ENCODE peak calls at places on chromosomes 12 and 14, in ten cellular contexts. M, B, E, Y, V, P, J, S, T and W are unnamed samples. For H3K9me3, the result is how much of the 10 kb centered on the place peaks cover.

GRCh38 chr12:40012709-40013108 is 93.2 kb downstream of the SLC2A13 start:
- DNase-seq in J (no peak), Y (no peak), S (no peak), M (no peak), V (no peak), B (no peak), E (no peak), P (no peak), T (no peak), W (no peak)

GRCh38 chr12:15525414-15525813 is 203.1 kb downstream of the PTPRO start:
- DNase-seq in P (no peak), Y (no peak), V (no peak), M (no peak), T (no peak), J (no peak), E (no peak), S (no peak), B (no peak), W (no peak)

GRCh38 chr12:21223930-21224329 is 92.9 kb downstream of the SLCO1B1 start:
- DNase-seq in E (no peak), P (no peak), S (no peak), J (no peak), T (no peak), V (no peak), Y (no peak), M (no peak), B (no peak), W (no peak)

GRCh38 chr14:34035177-34035933 is 84.5 kb upstream of the EGLN3 start:
- DNase-seq in B (no peak), V (no peak), Y (no peak), M (no peak), T (no peak), S (no peak), P (no peak), E (no peak), J (no peak), W (no peak)

GRCh38 chr12:109999983-110000505 is 814 bp downstream of the ANKRD13A start:
- DNase-seq in Y (no peak), M (no peak), E (no peak), P (no peak), T (peak), J (peak), B (no peak), S (peak), V (no peak), W (no peak)

GRCh38 chr14:89276424-89276975 is 140.5 kb downstream of the FOXN3 start:
- DNase-seq in J (no peak), S (no peak), P (peak), E (no peak), T (no peak), B (no peak), Y (no peak), M (peak), V (no peak), W (no peak)

GRCh38 chr12:57031228-57031670 is 14.9 kb upstream of the TAC3 start:
- DNase-seq in E (no peak), J (peak), S (no peak), V (no peak), M (no peak), Y (no peak), B (peak), P (no peak), T (no peak), W (no peak)

GRCh38 chr14:33612184-33612479 is 338.7 kb downstream of the EGLN3 start:
- DNase-seq in B (no peak), V (no peak), P (no peak), T (no peak), J (no peak), S (no peak), M (no peak), E (no peak), Y (no peak), W (no peak)

GRCh38 chr12:2318286-2318685 is 265.5 kb downstream of the CACNA1C start:
- DNase-seq in S (no peak), Y (no peak), V (no peak), P (no peak), T (no peak), J (no peak), B (no peak), M (no peak), E (no peak), W (no peak)

GRCh38 chr12:574475-575128 is 88.6 kb downstream of the NINJ2 start:
- DNase-seq in S (no peak), B (peak), P (no peak), E (no peak), M (no peak), V (no peak), Y (no peak), T (no peak), J (no peak), W (no peak)

GRCh38 chr14:98906123-98906995 is 365.6 kb downstream of the BCL11B start:
- DNase-seq in Y (no peak), T (peak), M (no peak), P (no peak), B (peak), V (peak), E (no peak), J (peak), S (no peak), W (no peak)

GRCh38 chr14:94887591-94887990 is 117.7 kb upstream of the GSC start:
- DNase-seq in J (no peak), T (no peak), P (no peak), M (no peak), E (no peak), Y (no peak), V (no peak), S (no peak), B (no peak), W (no peak)

GRCh38 chr14:103013028-103013427 is 44.3 kb downstream of the CDC42BPB start:
- DNase-seq in M (peak), P (no peak), Y (no peak), V (no peak), B (no peak), J (no peak), T (no peak), E (no peak), S (no peak), W (no peak)

GRCh38 chr14:95516554-95517209 is at the start of gene SYNE3:
- DNase-seq in S (peak), Y (no peak), J (peak), P (peak), T (peak), B (no peak), E (no peak), V (peak), M (peak), W (peak)

GRCh38 chr12:50913224-50913623 is 39.1 kb upstream of the HIGD1C start:
- DNase-seq in V (no peak), J (no peak), T (no peak), B (no peak), P (no peak), M (no peak), S (no peak), E (no peak), Y (no peak), W (no peak)

GRCh38 chr12:77685112-77685511 is 145.6 kb upstream of the NAV3 start:
- DNase-seq in P (no peak), M (no peak), V (peak), T (peak), J (peak), E (peak), Y (no peak), B (peak), S (no peak), W (no peak)

GRCh38 chr14:42000450-42000849 is 393.8 kb downstream of the LRFN5 start:
- DNase-seq in P (no peak), T (no peak), E (no peak), B (no peak), J (no peak), M (no peak), V (no peak), S (no peak), Y (no peak), W (no peak)

GRCh38 chr14:35821546-35822411 is 4.4 kb upstream of the BRMS1L start:
- DNase-seq in V (no peak), B (peak), P (no peak), E (no peak), J (peak), M (no peak), Y (no peak), S (no peak), T (no peak), W (no peak)

GRCh38 chr12:113359133-113359938 is 949 bp downstream of the PLBD2 start:
- DNase-seq in M (no peak), J (no peak), P (peak), T (peak), Y (no peak), V (peak), E (no peak), S (peak), B (no peak), W (no peak)

GRCh38 chr14:24674204-24674970 is 40.4 kb upstream of the GZMB start:
- DNase-seq in S (no peak), E (no peak), M (no peak), B (no peak), T (no peak), J (no peak), V (no peak), Y (no peak), P (peak), W (peak)

GRCh38 chr12:78402366-78403134 is 462.0 kb upstream of the SYT1 start:
- DNase-seq in M (no peak), T (no peak), Y (no peak), B (no peak), V (no peak), P (no peak), J (no peak), S (no peak), E (no peak), W (no peak)

GRCh38 chr12:13222076-13222475 is 25.6 kb downstream of the EMP1 start:
- DNase-seq in E (no peak), S (peak), J (no peak), Y (peak), M (no peak), P (no peak), B (no peak), T (no peak), V (peak), W (no peak)

GRCh38 chr12:3529281-3529680 is 38.3 kb downstream of the PRMT8 start:
- DNase-seq in T (no peak), S (no peak), M (no peak), B (no peak), P (no peak), V (no peak), J (no peak), E (no peak), Y (no peak), W (no peak)

GRCh38 chr12:128817115-128818015 is 6.4 kb downstream of the SLC15A4 start:
- DNase-seq in V (peak), B (no peak), E (no peak), T (no peak), S (no peak), P (no peak), Y (no peak), J (no peak), M (no peak), W (no peak)

GRCh38 chr12:58424735-58425379 is 483.5 kb downstream of the ATP23 start:
- DNase-seq in S (no peak), B (no peak), V (no peak), Y (peak), P (no peak), E (no peak), J (no peak), M (no peak), T (no peak), W (no peak)

GRCh38 chr12:27032679-27033078 is 10.3 kb downstream of the MED21 start:
- DNase-seq in P (no peak), B (no peak), M (no peak), T (no peak), S (no peak), E (no peak), Y (no peak), V (no peak), J (no peak), W (no peak)

GRCh38 chr12:118503476-118503875 is 127.1 kb downstream of the SUDS3 start:
- DNase-seq in J (no peak), E (no peak), Y (no peak), P (no peak), M (no peak), V (no peak), B (no peak), S (no peak), T (no peak), W (no peak)

GRCh38 chr14:94313991-94314655 is 9.0 kb downstream of the SERPINA6 start:
- DNase-seq in Y (no peak), S (no peak), P (no peak), J (no peak), M (no peak), B (no peak), V (peak), T (no peak), E (no peak), W (no peak)

GRCh38 chr12:29517265-29517664 is 19.8 kb upstream of the OVCH1 start:
- DNase-seq in Y (no peak), E (no peak), M (no peak), P (no peak), V (no peak), B (no peak), J (no peak), T (no peak), S (no peak), W (no peak)

GRCh38 chr12:112183591-112184021 is 58.2 kb downstream of the TRAFD1 start:
- DNase-seq in J (no peak), Y (no peak), S (no peak), T (no peak), B (no peak), M (no peak), P (no peak), E (no peak), V (no peak), W (no peak)

GRCh38 chr14:38788060-38788459 is 315.0 kb downstream of the SEC23A start:
- DNase-seq in E (no peak), S (no peak), V (no peak), Y (no peak), T (no peak), P (no peak), J (no peak), B (no peak), M (no peak), W (no peak)
- H3K9me3 ChIP-seq in E (under half), S (under half), V (under half), Y (under half), T (under half), P (under half), J (under half), B (under half), M (under half), W (under half)

DNA sequence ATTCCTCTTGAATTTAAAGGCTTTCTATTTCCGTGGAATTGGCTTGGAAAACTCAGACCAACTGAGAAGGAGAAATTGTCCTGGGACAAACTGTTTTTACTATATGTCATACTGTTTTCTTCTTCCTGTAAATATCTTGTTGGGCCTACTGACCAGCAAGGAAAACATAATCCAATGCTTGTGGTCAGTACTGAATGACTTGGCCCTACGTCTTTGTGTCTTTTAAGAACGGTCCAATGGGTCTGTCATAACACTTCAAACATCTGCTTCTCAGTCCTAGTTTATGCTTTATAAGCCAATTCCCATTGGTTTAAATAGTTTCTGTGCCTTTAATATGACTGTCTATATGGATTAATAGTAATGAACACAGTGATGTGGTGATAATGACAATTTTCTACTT is 248.5 kb upstream of the DDHD1 start:
- DNase-seq in S (no peak), M (no peak), Y (no peak), E (no peak), V (no peak), P (no peak), B (no peak), J (no peak), T (no peak), W (no peak)
- H3K9me3 ChIP-seq in S (under half), M (under half), Y (under half), E (under half), V (under half), P (under half), B (under half), J (under half), T (under half), W (under half)

GRCh38 chr14:90475298-90475697 is 78.5 kb downstream of the CALM1 start:
- DNase-seq in Y (no peak), B (no peak), E (no peak), M (no peak), T (no peak), V (no peak), J (no peak), P (no peak), S (no peak), W (no peak)

GRCh38 chr14:90467501-90467900 is 70.7 kb downstream of the CALM1 start:
- DNase-seq in Y (no peak), V (no peak), T (no peak), E (no peak), S (no peak), P (no peak), M (no peak), B (no peak), J (no peak), W (no peak)

GRCh38 chr14:90472632-90473031 is 75.8 kb downstream of the CALM1 start:
- DNase-seq in V (no peak), Y (no peak), T (no peak), P (no peak), M (no peak), E (no peak), B (no peak), J (no peak), S (no peak), W (no peak)
- H3K9me3 ChIP-seq in V (under half), Y (under half), T (under half), P (under half), M (under half), E (under half), B (under half), J (under half), S (under half), W (under half)

DNA sequence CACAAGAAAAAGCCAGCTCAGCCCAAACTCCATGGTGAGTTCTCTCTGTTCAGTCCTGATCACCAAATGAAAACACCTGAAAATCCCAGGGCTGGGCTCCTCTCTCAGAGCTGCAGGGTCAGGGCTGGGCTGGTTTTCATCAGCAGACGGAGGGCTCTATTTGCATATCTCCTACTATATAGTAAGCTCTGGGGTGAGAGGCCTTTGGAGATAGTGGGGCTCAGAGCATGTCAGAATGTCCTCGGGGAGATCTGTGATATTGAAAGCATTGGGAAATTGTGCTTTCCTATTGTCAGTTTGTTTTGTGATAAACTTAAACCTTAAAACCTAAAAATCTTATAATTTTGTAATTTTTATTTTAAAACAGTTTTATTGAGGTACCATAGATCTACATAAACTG is 742.6 kb downstream of the TMEM121 start:
- DNase-seq in T (no peak), Y (no peak), B (no peak), V (no peak), J (no peak), P (no peak), S (no peak), E (no peak), M (no peak), W (no peak)
- H3K9me3 ChIP-seq in T (under half), Y (under half), B (under half), V (under half), J (under half), P (under half), S (under half), E (under half), M (under half), W (under half)

DNA sequence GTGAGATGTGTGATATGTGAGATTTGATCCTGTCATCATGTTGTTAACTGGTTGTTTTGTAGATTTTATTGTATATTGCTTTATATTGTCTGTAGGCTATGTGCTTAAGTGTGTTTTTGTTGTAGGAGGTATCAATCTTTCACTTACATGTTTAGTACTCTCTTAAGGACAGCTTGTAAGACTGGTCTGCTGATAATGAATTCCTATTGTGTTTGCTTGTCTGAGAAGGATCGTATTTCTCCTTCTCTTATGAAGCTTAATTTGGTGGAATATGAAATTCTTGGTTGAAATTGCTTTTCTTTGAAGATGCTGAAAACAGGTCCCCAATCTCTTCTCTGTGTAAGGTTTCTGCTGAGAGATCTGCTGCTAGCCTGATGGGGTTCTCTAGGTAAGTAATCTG is 94.5 kb upstream of the ARHGAP5 start:
- DNase-seq in E (no peak), J (no peak), B (no peak), P (no peak), V (no peak), T (no peak), Y (no peak), S (no peak), M (no peak), W (no peak)
- H3K9me3 ChIP-seq in E (under half), J (under half), B (under half), P (under half), V (under half), T (under half), Y (under half), S (under half), M (under half), W (under half)

DNA sequence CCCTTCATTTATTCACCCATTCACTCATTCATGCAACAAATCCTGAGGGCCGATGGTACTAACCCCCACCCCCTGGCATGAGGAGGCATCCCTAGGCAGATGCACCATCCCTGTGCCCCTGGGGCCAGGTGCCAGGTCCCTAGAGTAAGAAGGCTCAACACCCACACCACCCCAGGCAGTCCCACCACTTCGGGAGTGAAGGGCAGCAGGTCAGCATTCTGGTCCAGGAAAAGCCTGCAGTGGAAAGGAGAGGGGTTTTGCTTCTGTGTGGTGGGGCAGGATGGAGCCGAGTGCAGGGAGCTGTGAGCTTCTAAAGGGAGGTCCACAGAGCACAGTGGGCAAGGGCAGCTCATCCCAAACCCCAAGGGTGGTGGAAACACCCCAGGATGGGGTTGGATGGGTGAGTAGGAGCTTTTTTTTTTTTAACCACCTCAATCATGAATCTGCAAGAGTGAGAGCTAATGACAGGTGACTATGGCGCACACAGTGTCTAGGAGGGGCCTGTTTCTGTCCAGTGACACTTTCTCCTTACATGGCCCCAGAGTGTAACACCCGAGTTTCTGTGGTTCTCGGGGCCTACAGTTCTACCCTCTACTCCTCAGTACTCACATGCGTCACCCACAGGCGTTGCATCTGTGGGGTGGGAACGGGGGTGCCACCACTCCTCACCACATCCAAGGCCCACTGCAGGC is 414.3 kb downstream of the TMEM121 start:
- DNase-seq in S (no peak), E (no peak), Y (no peak), V (no peak), J (no peak), M (no peak), T (no peak), P (no peak), B (no peak), W (no peak)
- H3K9me3 ChIP-seq in S (under half), E (half or more), Y (under half), V (under half), J (under half), M (under half), T (under half), P (under half), B (under half), W (under half)

GRCh38 chr14:106666341-106666740 is 1140.0 kb downstream of the TMEM121 start:
- DNase-seq in Y (no peak), B (no peak), T (no peak), P (no peak), V (no peak), E (no peak), S (no peak), M (no peak), J (no peak), W (no peak)
- H3K9me3 ChIP-seq in Y (under half), B (under half), T (under half), P (under half), V (under half), E (under half), S (under half), M (under half), J (under half), W (under half)

GRCh38 chr12:34377243-34378035 is 355.1 kb downstream of the ALG10 start:
- DNase-seq in P (no peak), V (no peak), E (no peak), Y (no peak), S (no peak), M (no peak), J (no peak), B (no peak), T (no peak), W (no peak)
- H3K9me3 ChIP-seq in P (under half), V (under half), E (half or more), Y (under half), S (under half), M (under half), J (under half), B (under half), T (under half), W (under half)

DNA sequence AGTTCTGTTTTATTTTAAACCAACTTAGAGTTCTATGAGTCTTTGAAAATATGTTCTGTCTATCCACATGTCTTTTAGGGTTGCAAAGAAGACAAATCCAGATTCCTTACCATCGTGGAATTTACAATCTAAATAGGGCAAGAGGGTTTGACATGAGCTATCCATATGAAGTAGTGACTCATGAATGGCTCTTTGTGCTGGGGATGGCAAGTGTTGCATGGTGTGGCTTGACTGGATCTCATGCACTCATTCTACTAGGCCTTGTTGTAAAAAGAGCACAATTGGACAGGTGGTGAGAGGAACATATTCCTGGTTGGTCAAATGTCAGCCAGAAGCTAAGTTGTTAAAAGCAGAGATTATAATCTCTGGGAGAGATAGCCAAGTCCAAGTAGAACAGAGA is 509.1 kb downstream of the DIO2 start:
- DNase-seq in T (no peak), Y (no peak), S (no peak), V (no peak), P (no peak), B (no peak), M (no peak), J (no peak), E (no peak), W (no peak)
- H3K9me3 ChIP-seq in T (under half), Y (under half), S (under half), V (under half), P (under half), B (under half), M (under half), J (under half), E (under half), W (under half)